ENCODE peak calls at places on chromosomes 1 and 21, in five cellular contexts. O is GM23248; G is CD8-positive, alpha-beta memory T cell; R is hepatocyte; J is neural progenitor cell. U is an unnamed sample. For H3K4me1, the result is how much of the 10 kb centered on the place peaks cover.

GRCh38 chr1:152185544-152186391 is 26.7 kb upstream of the RPTN start:
- DNase-seq in J (peak), G (peak), O (peak), R (peak), U (peak)

GRCh38 chr21:34986561-34987533 is 62.3 kb downstream of the RUNX1 start:
- DNase-seq in R (peak), J (peak), G (peak), O (peak), U (no peak)

GRCh38 chr1:117650840-117651568 is 45.2 kb downstream of the TENT5C start:
- DNase-seq in O (no peak), J (no peak), R (no peak), G (no peak), U (no peak)

GRCh38 chr1:3141836-3142235 is 72.8 kb downstream of the PRDM16 start:
- DNase-seq in G (no peak), J (no peak), R (no peak), O (no peak), U (no peak)

GRCh38 chr1:160413716-160414115 is 13.4 kb downstream of the VANGL2 start:
- DNase-seq in J (no peak), R (no peak), G (no peak), O (no peak), U (no peak)

GRCh38 chr1:47766832-47767740 is 230.1 kb downstream of the TRABD2B start:
- DNase-seq in O (no peak), G (no peak), J (no peak), R (peak), U (no peak)

GRCh38 chr1:26378088-26378878 is 5.7 kb upstream of the ZNF683 start:
- DNase-seq in G (peak), O (peak), R (peak), J (no peak), U (no peak)

GRCh38 chr1:54278941-54279422 is 79.0 kb downstream of the MRPL37 start:
- DNase-seq in R (no peak), O (peak), G (no peak), J (no peak), U (no peak)

GRCh38 chr1:89305493-89305892 is 32.8 kb upstream of the GBP5 start:
- DNase-seq in J (no peak), G (no peak), O (no peak), R (no peak), U (no peak)

GRCh38 chr1:97139512-97139911 is 417.9 kb downstream of the PTBP2 start:
- DNase-seq in R (no peak), O (no peak), J (no peak), G (no peak), U (no peak)

GRCh38 chr1:97144527-97144926 is 422.9 kb downstream of the PTBP2 start:
- DNase-seq in J (no peak), R (no peak), O (peak), G (no peak), U (no peak)

GRCh38 chr1:97145321-97145956 is 423.9 kb downstream of the PTBP2 start:
- DNase-seq in O (peak), R (no peak), G (no peak), J (peak), U (no peak)

GRCh38 chr1:97138515-97139032 is 417.0 kb downstream of the PTBP2 start:
- DNase-seq in G (no peak), R (no peak), O (no peak), J (no peak), U (no peak)

DNA sequence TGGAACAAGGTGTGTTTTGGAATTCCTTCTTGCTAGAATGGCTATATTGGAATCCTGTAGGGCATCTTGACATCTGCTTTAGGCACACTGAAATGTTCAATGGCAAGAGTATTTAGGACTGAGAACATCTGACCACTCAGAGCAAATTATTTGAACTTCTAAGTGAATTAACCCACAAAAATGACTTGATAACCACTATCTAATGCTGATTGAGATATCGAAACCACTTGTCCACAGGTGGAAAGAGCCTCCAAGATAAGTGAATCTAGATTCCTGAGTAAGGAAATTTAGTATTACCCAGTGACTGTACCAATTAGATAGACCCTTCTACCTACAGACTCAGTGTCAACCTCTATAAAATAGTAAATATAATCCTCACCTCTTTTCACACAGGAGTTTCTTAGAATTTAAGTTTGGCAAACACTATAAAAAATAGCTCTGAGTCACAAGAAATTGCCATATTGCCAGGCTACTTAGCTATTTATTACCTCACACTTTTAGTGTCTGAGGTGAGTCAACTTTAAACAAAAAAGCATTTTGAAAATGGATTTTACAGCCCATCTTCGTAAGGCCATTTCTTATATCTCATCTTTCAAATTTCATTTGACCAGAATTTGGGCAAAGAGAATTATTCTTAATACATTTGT is 421.8 kb downstream of the PTBP2 start:
- DNase-seq in J (no peak), O (peak), R (no peak), G (no peak), U (no peak)
- H3K4me1 ChIP-seq in J (under half), O (under half), R (under half), G (under half), U (under half)

DNA sequence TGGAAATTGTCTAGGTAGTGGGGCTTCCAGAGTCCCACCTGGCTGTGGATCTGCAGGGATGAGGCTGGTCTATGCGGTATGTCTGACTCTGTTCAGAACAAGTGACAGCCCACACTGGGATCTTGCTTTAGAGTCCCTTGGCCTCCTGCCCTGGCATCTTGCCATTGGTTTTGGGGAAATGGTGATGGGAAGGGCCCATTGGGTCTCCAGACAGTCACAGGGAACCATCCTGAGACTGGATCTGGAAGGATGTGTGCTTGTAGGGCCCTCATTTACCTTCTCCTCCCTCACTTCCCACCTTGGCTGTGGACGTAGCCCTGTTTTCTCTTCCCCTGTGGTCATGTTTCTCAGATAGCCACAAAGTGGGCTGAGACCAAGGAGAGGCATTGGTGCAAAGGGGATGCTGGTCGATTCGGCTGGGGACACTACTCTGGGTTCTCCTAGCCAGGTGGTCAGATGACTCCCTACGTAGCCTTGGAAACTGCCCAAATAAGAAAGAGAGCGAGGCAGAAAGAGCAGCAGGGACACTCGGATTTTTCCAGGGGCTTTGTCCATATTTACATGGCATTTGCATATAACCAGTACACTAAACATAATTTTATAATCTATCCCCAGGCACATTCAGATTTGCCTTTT is 15.1 kb downstream of the SOX13 start:
- DNase-seq in O (peak), G (no peak), J (no peak), R (no peak), U (no peak)
- H3K4me1 ChIP-seq in O (under half), G (under half), J (half or more), R (half or more), U (under half)

GRCh38 chr1:153959454-153959853 is 1.0 kb upstream of the CRTC2 start:
- DNase-seq in J (no peak), G (no peak), O (no peak), R (no peak), U (no peak)
- H3K4me1 ChIP-seq in J (under half), G (half or more), O (under half), R (under half), U (under half)

GRCh38 chr1:228411548-228412430 is 4.9 kb downstream of the TRIM17 start:
- DNase-seq in R (no peak), J (no peak), G (no peak), O (no peak), U (no peak)
- H3K4me1 ChIP-seq in R (under half), J (under half), G (under half), O (under half), U (under half)

GRCh38 chr21:37436180-37436579 is 69.6 kb downstream of the DYRK1A start:
- DNase-seq in J (no peak), R (no peak), O (no peak), G (no peak), U (no peak)
- H3K4me1 ChIP-seq in J (under half), R (under half), O (under half), G (half or more), U (under half)

GRCh38 chr1:111172463-111172862 is 28.0 kb downstream of the DENND2D start:
- DNase-seq in G (no peak), J (no peak), R (no peak), O (no peak), U (no peak)

GRCh38 chr1:111175349-111175748 is 25.1 kb downstream of the DENND2D start:
- DNase-seq in O (no peak), G (no peak), J (no peak), R (no peak), U (no peak)

GRCh38 chr1:111176678-111177077 is 23.8 kb downstream of the DENND2D start:
- DNase-seq in R (no peak), G (no peak), O (no peak), J (no peak), U (no peak)

GRCh38 chr1:111179968-111180533 is 20.4 kb downstream of the DENND2D start:
- DNase-seq in R (no peak), J (no peak), O (no peak), G (no peak), U (no peak)

DNA sequence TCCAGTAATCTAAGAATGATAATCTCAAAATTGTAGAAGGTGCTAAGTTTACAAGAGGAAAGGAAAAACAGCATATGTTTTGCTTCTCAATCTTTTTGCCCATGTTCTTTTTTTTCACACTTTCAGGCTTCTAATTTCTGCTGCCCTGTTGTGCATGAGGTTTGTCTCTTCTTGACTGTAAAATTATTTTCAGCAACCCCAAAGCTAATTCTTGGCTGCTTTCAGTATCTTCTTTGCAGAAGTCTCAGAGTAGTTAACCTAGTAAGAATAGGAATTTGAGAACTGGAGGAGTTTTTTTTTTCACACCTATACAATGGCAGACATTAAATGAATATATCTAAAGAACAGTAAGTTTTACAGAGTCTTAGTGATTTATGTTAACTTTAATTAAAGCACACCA is 26.4 kb downstream of the DENND2D start:
- DNase-seq in R (no peak), G (no peak), O (no peak), J (no peak), U (no peak)
- H3K4me1 ChIP-seq in R (under half), G (under half), O (under half), J (under half), U (under half)

GRCh38 chr1:1402081-1402900 is 3.2 kb upstream of the CCNL2 start:
- DNase-seq in O (peak), G (no peak), R (peak), J (peak), U (peak)
- H3K4me1 ChIP-seq in O (under half), G (under half), R (under half), J (under half), U (under half)

DNA sequence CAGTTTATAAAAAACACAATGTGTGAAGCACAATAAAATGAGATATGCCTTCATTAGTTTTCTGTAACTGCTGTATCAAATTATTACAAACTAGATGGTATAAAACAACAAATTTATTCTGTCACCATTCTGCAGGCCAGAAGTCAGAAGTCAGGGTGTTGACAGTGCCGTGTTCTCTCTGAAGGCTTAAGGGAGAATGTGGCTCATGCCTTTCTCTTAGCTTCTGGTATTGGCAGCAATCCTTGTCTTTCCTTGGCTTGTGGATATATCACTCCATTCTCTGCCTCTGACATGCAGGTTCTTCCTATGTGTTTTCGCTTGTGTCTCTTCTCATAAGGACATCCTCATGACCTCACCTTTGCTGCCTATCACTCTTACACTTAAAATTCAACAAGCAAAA is 10.1 kb downstream of the NEK7 start:
- DNase-seq in O (no peak), G (no peak), J (no peak), R (no peak), U (no peak)
- H3K4me1 ChIP-seq in O (half or more), G (half or more), J (under half), R (under half), U (under half)